ENCODE peak calls at places on chromosomes 4 and X, in eight cellular contexts. Y is GM04504; K is posterior cingulate gyrus; N is AG10803; H is stimulated activated CD4-positive, alpha-beta T cell treated with anti-CD3 and anti-CD28 coated beads, Interleukin-1b, Interleukin-23, amount 100 ng/mL, for 24 hours; O is Caki2; T is GM23248; C is G401. A is an unnamed sample.

GRCh38 chrX:26952213-26952612 is 510.9 kb downstream of the PPP4R3C start:
- DNase-seq in T (peak), Y (no peak), O (no peak), K (no peak), C (no peak), H (no peak), N (no peak), A (no peak)

GRCh38 chr4:170716868-170717267 is 627.1 kb upstream of the AADAT start:
- DNase-seq in K (no peak), O (no peak), Y (no peak), T (no peak), N (no peak), C (no peak), H (no peak), A (no peak)

GRCh38 chr4:163915896-163916295 is 421.4 kb downstream of the TMA16 start:
- DNase-seq in O (no peak), Y (no peak), T (no peak), H (no peak), K (no peak), C (no peak), N (no peak), A (no peak)

GRCh38 chr4:94889961-94890360 is 132.2 kb downstream of the BMPR1B start:
- DNase-seq in N (peak), T (peak), Y (peak), C (no peak), K (no peak), O (no peak), H (no peak), A (no peak)

GRCh38 chr4:69054578-69055200 is 41.6 kb upstream of the UGT2B7 start:
- DNase-seq in O (peak), C (no peak), N (peak), Y (no peak), T (peak), H (no peak), K (no peak), A (peak)

GRCh38 chr4:2487632-2488031 is 18.7 kb downstream of the RNF4 start:
- DNase-seq in N (no peak), C (no peak), T (no peak), K (no peak), Y (no peak), H (no peak), O (no peak), A (no peak)

GRCh38 chr4:826508-827208 is 729 bp upstream of the CPLX1 start:
- DNase-seq in K (no peak), N (no peak), O (no peak), C (no peak), H (no peak), T (no peak), Y (no peak), A (no peak)

GRCh38 chr4:179071120-179071519 is 1628.9 kb upstream of the AGA start:
- DNase-seq in O (no peak), C (peak), Y (no peak), K (no peak), N (no peak), T (no peak), H (no peak), A (no peak)

GRCh38 chr4:7371122-7371941 is 63.4 kb downstream of the PSAPL1 start:
- DNase-seq in H (no peak), N (peak), K (no peak), C (no peak), T (peak), Y (no peak), O (no peak), A (no peak)

GRCh38 chr4:118973295-118973694 is 84.6 kb downstream of the SYNPO2 start:
- DNase-seq in O (no peak), Y (no peak), C (no peak), T (no peak), H (no peak), K (no peak), N (no peak), A (no peak)

GRCh38 chr4:40190880-40191815 is 5.7 kb upstream of the RHOH start:
- DNase-seq in C (no peak), Y (no peak), H (no peak), N (no peak), K (no peak), O (no peak), T (no peak), A (no peak)

GRCh38 chr4:76199664-76200211 is 13.9 kb downstream of the SCARB2 start:
- DNase-seq in O (no peak), T (no peak), Y (no peak), K (peak), H (no peak), C (peak), N (no peak), A (no peak)

GRCh38 chr4:7423801-7424552 is 10.8 kb downstream of the PSAPL1 start:
- DNase-seq in T (peak), K (peak), N (peak), Y (no peak), H (no peak), O (no peak), C (no peak), A (no peak)

A was measured in HS-27A.